ENCODE peak calls at places on chromosomes 3 and 15, in four cellular contexts. N, Q, H and G are unnamed samples.

GRCh38 chr3:102346897-102347296 is 87.9 kb upstream of the ZPLD1 start:
- DNase-seq in N (peak), Q (no peak), H (no peak), G (no peak)

GRCh38 chr3:25576146-25576545 is 88.6 kb downstream of the TOP2B start:
- DNase-seq in N (no peak), Q (no peak), H (no peak), G (no peak)

GRCh38 chr15:67101981-67102929 is 36.9 kb downstream of the SMAD3 start:
- DNase-seq in N (peak), Q (no peak), H (peak), G (peak)

GRCh38 chr3:128447561-128448013 is 19.1 kb downstream of the DNAJB8 start:
- DNase-seq in N (no peak), Q (no peak), H (no peak), G (no peak)

GRCh38 chr3:113271594-113272368 is 60.4 kb downstream of the BOC start:
- DNase-seq in N (no peak), Q (no peak), H (no peak), G (no peak)

GRCh38 chr3:165805834-165806561 is 31.2 kb downstream of the BCHE start:
- DNase-seq in N (no peak), Q (peak), H (no peak), G (no peak)

GRCh38 chr15:40591310-40591845 is 2.7 kb upstream of the KNL1 start:
- DNase-seq in N (no peak), Q (no peak), H (no peak), G (no peak)

GRCh38 chr15:101669744-101670143 is 17.6 kb upstream of the TM2D3 start:
- DNase-seq in N (no peak), Q (no peak), H (no peak), G (no peak)

GRCh38 chr3:177071496-177072156 is 125.7 kb downstream of the TBL1XR1 start:
- DNase-seq in N (peak), Q (no peak), H (no peak), G (peak)

GRCh38 chr3:12545473-12545791 is at the start of gene MKRN2OS:
- DNase-seq in N (no peak), Q (peak), H (no peak), G (no peak)

GRCh38 chr15:65856821-65857455 is 12.4 kb upstream of the RAB11A start:
- DNase-seq in N (peak), Q (no peak), H (peak), G (peak)

GRCh38 chr15:41689834-41690233 is 29.6 kb downstream of the MGA start:
- DNase-seq in N (no peak), Q (no peak), H (no peak), G (no peak)

GRCh38 chr3:177878192-177878591 is 658.0 kb upstream of the KCNMB2 start:
- DNase-seq in N (no peak), Q (no peak), H (no peak), G (no peak)

GRCh38 chr3:138114431-138114918 is 933 bp downstream of the DZIP1L start:
- DNase-seq in N (peak), Q (no peak), H (no peak), G (peak)

GRCh38 chr3:8622873-8623725 is 21.5 kb downstream of the SSUH2 start:
- DNase-seq in N (peak), Q (peak), H (no peak), G (peak)